ENCODE peak calls at places on chromosomes 2 and 18, in five cellular contexts. I is tibial artery, C is transverse colon, J is left lung, W is NCI-H69. O is an unnamed sample.
A peak's percentile ranks its signal among the peaks of the same experiment; 100 is the strongest.

GRCh38 chr2:144484201-144484948 is 35.5 kb downstream of the ZEB2 start:
- DNase-seq in I (no peak), C (no peak), J (no peak), W (no peak), O (no peak)

GRCh38 chr2:240340361-240340761 is 95.1 kb upstream of the GPC1 start:
- DNase-seq in I (peak; percentile 65), C (no peak), J (peak; percentile 74), W (no peak), O (no peak)

GRCh38 chr2:180291060-180291459 is 284.0 kb upstream of the CWC22 start:
- DNase-seq in I (no peak), C (no peak), J (no peak), W (no peak), O (no peak)

GRCh38 chr2:5449867-5450266 is 242.3 kb upstream of the SOX11 start:
- DNase-seq in I (no peak), C (no peak), J (no peak), W (no peak), O (no peak)

GRCh38 chr18:58538604-58539386 is 90.1 kb downstream of the ALPK2 start:
- DNase-seq in I (no peak), C (no peak), J (no peak), W (peak; percentile 27), O (no peak)

GRCh38 chr2:239296020-239296932 is 104.5 kb downstream of the HDAC4 start:
- DNase-seq in I (peak; percentile 49), C (peak; percentile 13), J (no peak), W (no peak), O (peak; percentile 36)

GRCh38 chr2:27572998-27573429 is 9.8 kb upstream of the ZNF512 start:
- DNase-seq in I (no peak), C (no peak), J (no peak), W (no peak), O (no peak)

GRCh38 chr18:70781860-70782453 is 493.1 kb downstream of the SOCS6 start:
- DNase-seq in I (no peak), C (peak; percentile 25), J (no peak), W (peak; percentile 88), O (no peak)

GRCh38 chr2:71935291-71935848 is 212.3 kb downstream of the CYP26B1 start:
- DNase-seq in I (peak; percentile 93), C (peak; percentile 32), J (no peak), W (no peak), O (peak; percentile 34)

GRCh38 chr2:5164806-5165525 is 527.2 kb upstream of the SOX11 start:
- DNase-seq in I (no peak), C (no peak), J (no peak), W (peak; percentile 23), O (no peak)

GRCh38 chr18:73752965-73753364 is 394.7 kb downstream of the FBXO15 start:
- DNase-seq in I (no peak), C (no peak), J (no peak), W (no peak), O (no peak)

GRCh38 chr18:75923169-75923568 is 495.7 kb upstream of the SMIM21 start:
- DNase-seq in I (peak; percentile 82), C (peak; percentile 26), J (no peak), W (no peak), O (peak; percentile 46)

GRCh38 chr2:143521404-143521803 is 392.2 kb downstream of the ARHGAP15 start:
- DNase-seq in I (no peak), C (no peak), J (no peak), W (no peak), O (no peak)

GRCh38 chr2:215664847-215665525 is 229.1 kb upstream of the FN1 start:
- DNase-seq in I (no peak), C (no peak), J (no peak), W (no peak), O (no peak)

GRCh38 chr18:33751613-33752221 is 173.7 kb downstream of the ASXL3 start:
- DNase-seq in I (no peak), C (no peak), J (no peak), W (peak; percentile 90), O (no peak)

GRCh38 chr18:77617681-77618080 is 368.0 kb downstream of the GALR1 start:
- DNase-seq in I (no peak), C (no peak), J (no peak), W (no peak), O (no peak)

GRCh38 chr2:111057721-111058120 is 63.0 kb upstream of the BCL2L11 start:
- DNase-seq in I (no peak), C (no peak), J (no peak), W (no peak), O (no peak)

GRCh38 chr2:128750328-128751165 is 431.9 kb upstream of the HS6ST1 start:
- DNase-seq in I (no peak), C (no peak), J (no peak), W (no peak), O (no peak)

GRCh38 chr2:190379249-190379964 is 28.7 kb upstream of the MFSD6 start:
- DNase-seq in I (no peak), C (no peak), J (no peak), W (peak; percentile 84), O (no peak)

GRCh38 chr2:98465456-98466201 is 21.0 kb downstream of the INPP4A start:
- DNase-seq in I (no peak), C (peak; percentile 90), J (peak; percentile 90), W (peak; percentile 90), O (peak; percentile 80)

GRCh38 chr2:27932396-27932795 is 41.9 kb downstream of the BABAM2 start:
- DNase-seq in I (no peak), C (no peak), J (no peak), W (no peak), O (no peak)

GRCh38 chr2:128272586-128273468 is 45.8 kb downstream of the HS6ST1 start:
- DNase-seq in I (peak; percentile 57), C (no peak), J (peak; percentile 53), W (no peak), O (peak; percentile 41)

GRCh38 chr2:10183146-10183675 is 60.7 kb downstream of the RRM2 start:
- DNase-seq in I (no peak), C (no peak), J (no peak), W (no peak), O (no peak)

GRCh38 chr2:88181511-88181910 is 11.4 kb downstream of the THNSL2 start:
- DNase-seq in I (no peak), C (no peak), J (no peak), W (no peak), O (no peak)

GRCh38 chr18:26226229-26227050 is at the start of gene TAF4B:
- DNase-seq in I (peak; percentile 97), C (peak; percentile 95), J (peak; percentile 95), W (peak; percentile 99), O (peak; percentile 96)

GRCh38 chr18:63161032-63161727 is 158.4 kb downstream of the BCL2 start:
- DNase-seq in I (no peak), C (no peak), J (no peak), W (no peak), O (no peak)

GRCh38 chr2:210540471-210541257 is 15.7 kb upstream of the CPS1 start:
- DNase-seq in I (no peak), C (no peak), J (no peak), W (no peak), O (no peak)

GRCh38 chr2:196315388-196316049 is 144.1 kb upstream of the STK17B start:
- DNase-seq in I (no peak), C (no peak), J (no peak), W (no peak), O (no peak)

GRCh38 chr2:47088371-47089082 is 66.6 kb downstream of the STPG4 start:
- DNase-seq in I (no peak), C (no peak), J (no peak), W (no peak), O (no peak)

GRCh38 chr18:9854801-9855676 is 30.7 kb upstream of the TXNDC2 start:
- DNase-seq in I (no peak), C (no peak), J (no peak), W (no peak), O (no peak)

GRCh38 chr2:144645055-144645778 is 125.3 kb upstream of the ZEB2 start:
- DNase-seq in I (no peak), C (no peak), J (no peak), W (no peak), O (no peak)

GRCh38 chr2:85988210-85988913 is 99.6 kb upstream of the ST3GAL5 start:
- DNase-seq in I (no peak), C (no peak), J (no peak), W (no peak), O (no peak)

GRCh38 chr2:174004311-174004695 is 39.1 kb upstream of the SP3 start:
- DNase-seq in I (no peak), C (no peak), J (no peak), W (no peak), O (no peak)

GRCh38 chr2:122525341-122525740 is 769.9 kb downstream of the TSN start:
- DNase-seq in I (no peak), C (no peak), J (no peak), W (no peak), O (no peak)

GRCh38 chr2:174965992-174966789 is 39.0 kb downstream of the CHN1 start:
- DNase-seq in I (no peak), C (no peak), J (no peak), W (peak; percentile 68), O (no peak)

GRCh38 chr2:63218800-63219511 is 168.3 kb downstream of the OTX1 start:
- DNase-seq in I (no peak), C (no peak), J (no peak), W (peak; percentile 70), O (no peak)

GRCh38 chr2:5070257-5070656 is 621.9 kb upstream of the SOX11 start:
- DNase-seq in I (no peak), C (no peak), J (no peak), W (peak; percentile 36), O (no peak)